ENCODE peak calls at places on chromosomes 6 and 20, in ten cellular contexts. Y is neural progenitor cell, N is MCF 10A, R is uterus, K is GM12864, A is A549, P is cardiac fibroblast, H is neural crest cell, S is omental fat pad, F is AG04449. L is an unnamed sample.

GRCh38 chr20:11229772-11230171 is 556.0 kb upstream of the JAG1 start:
- DNase-seq in Y (peak), N (peak), R (peak), K (no peak), A (peak), P (peak), H (no peak), S (no peak), F (peak), L (peak)

GRCh38 chr6:22828179-22829062 is 259.1 kb downstream of the HDGFL1 start:
- DNase-seq in Y (peak), N (peak), R (no peak), K (no peak), A (peak), P (peak), H (peak), S (no peak), F (peak), L (peak)

GRCh38 chr6:3046295-3046694 is 22.0 kb upstream of the RIPK1 start:
- DNase-seq in Y (no peak), N (no peak), R (no peak), K (no peak), A (no peak), P (no peak), H (no peak), S (no peak), F (no peak), L (no peak)

GRCh38 chr6:151118453-151119123 is 121.2 kb upstream of the AKAP12 start:
- DNase-seq in Y (no peak), N (no peak), R (no peak), K (no peak), A (no peak), P (no peak), H (no peak), S (no peak), F (no peak), L (no peak)

GRCh38 chr6:167827588-167828324 is 1.0 kb downstream of the AFDN start:
- DNase-seq in Y (peak), N (peak), R (peak), K (no peak), A (peak), P (peak), H (peak), S (no peak), F (no peak), L (no peak)

GRCh38 chr6:51793393-51793792 is 294.0 kb downstream of the PKHD1 start:
- DNase-seq in Y (no peak), N (no peak), R (no peak), K (no peak), A (no peak), P (no peak), H (no peak), S (no peak), F (no peak), L (no peak)

GRCh38 chr6:77502966-77503365 is 39.7 kb upstream of the HTR1B start:
- DNase-seq in Y (no peak), N (peak), R (no peak), K (no peak), A (no peak), P (peak), H (no peak), S (no peak), F (no peak), L (no peak)

GRCh38 chr20:38256021-38256420 is 4.5 kb downstream of the KIAA1755 start:
- DNase-seq in Y (no peak), N (no peak), R (no peak), K (no peak), A (no peak), P (no peak), H (no peak), S (no peak), F (no peak), L (no peak)

GRCh38 chr20:5156670-5157448 is 30.1 kb downstream of the CDS2 start:
- DNase-seq in Y (no peak), N (peak), R (no peak), K (no peak), A (peak), P (peak), H (no peak), S (no peak), F (no peak), L (peak)

GRCh38 chr20:36145877-36146707 is 8.4 kb upstream of the EPB41L1 start:
- DNase-seq in Y (no peak), N (no peak), R (no peak), K (no peak), A (no peak), P (no peak), H (no peak), S (no peak), F (no peak), L (no peak)

GRCh38 chr20:17696287-17696686 is 3.5 kb upstream of the BANF2 start:
- DNase-seq in Y (no peak), N (no peak), R (no peak), K (no peak), A (no peak), P (no peak), H (no peak), S (no peak), F (no peak), L (no peak)

GRCh38 chr6:43942011-43942442 is 172.0 kb downstream of the VEGFA start:
- DNase-seq in Y (no peak), N (no peak), R (peak), K (no peak), A (no peak), P (no peak), H (no peak), S (no peak), F (no peak), L (no peak)

GRCh38 chr20:63153254-63154221 is 62.4 kb downstream of the YTHDF1 start:
- DNase-seq in Y (no peak), N (no peak), R (no peak), K (no peak), A (no peak), P (no peak), H (no peak), S (no peak), F (no peak), L (no peak)

GRCh38 chr6:56965126-56965525 is 10.2 kb downstream of the BEND6 start:
- DNase-seq in Y (no peak), N (no peak), R (no peak), K (no peak), A (no peak), P (no peak), H (no peak), S (no peak), F (no peak), L (no peak)

GRCh38 chr6:134822920-134823430 is 126.9 kb downstream of the ALDH8A1 start:
- DNase-seq in Y (peak), N (peak), R (peak), K (peak), A (peak), P (peak), H (peak), S (no peak), F (no peak), L (peak)

GRCh38 chr6:155177369-155177961 is 86.3 kb upstream of the CLDN20 start:
- DNase-seq in Y (peak), N (peak), R (no peak), K (peak), A (peak), P (peak), H (peak), S (no peak), F (no peak), L (no peak)

GRCh38 chr6:111355156-111355555 is 127.9 kb downstream of the REV3L start:
- DNase-seq in Y (no peak), N (no peak), R (no peak), K (no peak), A (no peak), P (no peak), H (no peak), S (no peak), F (no peak), L (no peak)

GRCh38 chr6:44395501-44395900 is 8.0 kb downstream of the CDC5L start:
- DNase-seq in Y (no peak), N (no peak), R (no peak), K (no peak), A (no peak), P (no peak), H (no peak), S (no peak), F (no peak), L (no peak)

GRCh38 chr6:15996030-15996429 is 132.9 kb upstream of the MYLIP start:
- DNase-seq in Y (no peak), N (no peak), R (no peak), K (no peak), A (no peak), P (no peak), H (no peak), S (no peak), F (no peak), L (no peak)

GRCh38 chr6:84551797-84552196 is 212.6 kb downstream of the TBX18 start:
- DNase-seq in Y (no peak), N (no peak), R (no peak), K (no peak), A (no peak), P (no peak), H (no peak), S (no peak), F (no peak), L (no peak)

GRCh38 chr6:13535306-13535705 is 39.1 kb upstream of the SIRT5 start:
- DNase-seq in Y (no peak), N (no peak), R (no peak), K (no peak), A (no peak), P (no peak), H (no peak), S (no peak), F (no peak), L (no peak)

GRCh38 chr6:34985236-34985635 is 96.2 kb downstream of the ANKS1A start:
- DNase-seq in Y (no peak), N (no peak), R (no peak), K (no peak), A (no peak), P (no peak), H (no peak), S (no peak), F (no peak), L (no peak)
- TF ChIP-seq CTCF in Y (no peak), N (no peak), R (no peak), K (no peak), A (no peak), P (no peak), H (no peak), S (no peak), F (no peak), L (no peak)

GRCh38 chr20:53291548-53291947 is 302.1 kb downstream of the ZNF217 start:
- DNase-seq in Y (peak), N (peak), R (no peak), K (no peak), A (no peak), P (no peak), H (peak), S (no peak), F (no peak), L (no peak)
- TF ChIP-seq CTCF in Y (peak), N (no peak), R (no peak), K (peak), A (no peak), P (no peak), H (peak), S (no peak), F (no peak), L (peak)

GRCh38 chr20:24589845-24590192 is 120.4 kb downstream of the SYNDIG1 start:
- DNase-seq in Y (no peak), N (no peak), R (no peak), K (no peak), A (no peak), P (no peak), H (no peak), S (no peak), F (no peak), L (no peak)
- TF ChIP-seq CTCF in Y (no peak), N (no peak), R (no peak), K (no peak), A (no peak), P (no peak), H (no peak), S (no peak), F (no peak), L (no peak)

DNA sequence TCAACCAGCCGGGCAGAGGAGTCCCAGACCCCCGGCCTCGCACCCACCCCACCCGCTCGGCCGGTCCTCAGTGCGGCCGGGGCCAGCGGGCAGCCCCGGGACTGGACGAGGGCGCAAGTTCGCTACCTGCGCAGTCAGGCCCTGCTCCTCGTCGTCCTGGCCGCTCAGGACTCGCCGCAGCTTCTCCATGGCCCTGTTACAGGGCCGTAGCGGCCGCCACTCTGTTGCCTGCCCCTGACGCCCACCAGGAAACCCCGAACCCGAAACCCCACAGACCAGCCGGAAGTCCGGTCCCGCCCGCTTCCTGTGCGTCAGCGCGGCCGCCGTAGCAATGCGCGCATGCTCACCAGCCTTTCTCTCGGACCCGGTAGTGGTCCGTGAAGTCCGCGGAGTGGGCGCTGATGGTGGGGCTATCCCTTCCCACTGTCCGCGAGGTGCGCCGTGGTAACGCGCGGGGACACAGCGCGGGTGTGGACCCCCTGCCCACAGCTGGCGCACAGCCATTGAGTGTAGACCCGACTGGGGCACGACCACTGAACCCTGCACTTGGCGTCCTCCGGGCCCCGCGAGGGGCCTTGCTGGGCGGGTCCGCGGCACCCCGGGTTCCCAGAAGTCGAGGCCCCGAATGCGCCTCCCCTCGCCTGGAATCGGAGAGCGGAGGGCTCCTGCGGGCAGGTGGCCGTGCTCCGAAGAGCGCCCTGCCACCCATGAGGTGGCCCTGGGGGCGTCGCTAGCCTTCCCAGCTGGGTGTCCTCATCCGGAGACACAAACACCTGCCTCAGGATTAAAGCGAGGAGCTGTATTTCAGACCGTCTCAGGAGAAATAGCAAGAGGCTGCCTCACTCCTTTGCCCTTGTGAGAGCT is at the start of gene SFT2D1:
- DNase-seq in Y (peak), N (peak), R (peak), K (peak), A (peak), P (peak), H (peak), S (peak), F (peak), L (peak)
- TF ChIP-seq CTCF in Y (no peak), N (no peak), R (peak), K (no peak), A (no peak), P (no peak), H (no peak), S (no peak), F (no peak), L (no peak)

DNA sequence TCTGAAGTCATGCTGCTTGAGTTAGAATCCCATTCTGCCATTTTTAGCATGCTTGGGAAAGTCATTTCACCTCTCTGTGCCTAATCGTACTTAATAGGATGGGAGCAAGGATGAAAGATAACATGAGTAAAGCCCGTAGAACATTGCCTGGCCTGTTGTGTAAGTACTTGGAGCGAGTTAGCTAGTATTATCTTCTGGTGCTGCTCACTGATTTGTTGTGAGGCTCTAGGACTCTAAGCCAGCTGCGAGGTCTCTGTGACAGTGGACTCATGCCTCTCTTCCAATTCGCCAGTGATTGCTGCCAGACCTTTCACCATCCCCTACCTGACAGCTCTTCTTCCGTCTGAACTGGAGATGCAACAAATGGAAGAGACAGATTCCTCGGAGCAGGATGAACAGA is 17.8 kb downstream of the TAF8 start:
- DNase-seq in Y (no peak), N (no peak), R (no peak), K (no peak), A (no peak), P (no peak), H (no peak), S (no peak), F (no peak), L (no peak)
- TF ChIP-seq CTCF in Y (no peak), N (no peak), R (no peak), K (no peak), A (no peak), P (no peak), H (no peak), S (no peak), F (no peak), L (no peak)

GRCh38 chr20:1964659-1965405 is 29.0 kb downstream of the PDYN start:
- DNase-seq in Y (peak), N (no peak), R (no peak), K (no peak), A (no peak), P (no peak), H (no peak), S (no peak), F (no peak), L (no peak)
- TF ChIP-seq CTCF in Y (peak), N (no peak), R (no peak), K (peak), A (no peak), P (peak), H (no peak), S (no peak), F (peak), L (no peak)

DNA sequence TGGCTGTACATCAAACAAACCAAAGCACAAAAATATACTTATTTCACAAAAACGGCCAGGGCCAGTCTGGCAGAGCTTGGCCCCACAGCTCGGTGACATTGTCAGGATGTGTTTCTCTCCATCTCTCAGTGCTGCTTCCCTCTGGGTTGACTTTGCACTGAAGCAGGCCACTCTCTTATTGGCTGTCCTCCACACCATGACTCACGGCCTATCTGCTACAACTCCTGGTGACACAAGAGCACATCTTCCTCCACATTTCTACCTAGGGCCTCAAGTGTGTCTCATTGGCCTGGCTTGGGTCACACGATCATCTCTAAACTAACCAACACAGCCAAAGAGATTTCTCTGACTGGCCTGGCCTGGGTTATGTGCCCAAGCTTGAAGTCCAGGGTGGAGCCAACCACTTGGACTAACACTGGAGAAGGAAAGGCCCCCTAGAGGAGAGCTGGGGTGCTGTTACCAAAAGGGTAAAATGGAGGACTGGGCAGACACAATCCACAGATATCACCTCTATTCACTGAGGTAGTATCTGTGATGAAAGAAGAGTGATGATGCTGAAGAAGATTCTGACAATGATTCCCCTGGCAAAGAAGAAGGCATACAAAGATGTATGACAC is 159.8 kb upstream of the TSHZ2 start:
- DNase-seq in Y (no peak), N (no peak), R (no peak), K (no peak), A (peak), P (no peak), H (no peak), S (no peak), F (no peak), L (no peak)
- TF ChIP-seq CTCF in Y (peak), N (no peak), R (no peak), K (peak), A (no peak), P (no peak), H (peak), S (no peak), F (no peak), L (no peak)

GRCh38 chr20:49907405-49908257 is 7.7 kb downstream of the SPATA2 start:
- DNase-seq in Y (no peak), N (no peak), R (no peak), K (no peak), A (no peak), P (no peak), H (no peak), S (no peak), F (no peak), L (no peak)

GRCh38 chr20:49908258-49908565 is 7.1 kb downstream of the SPATA2 start:
- DNase-seq in Y (no peak), N (no peak), R (no peak), K (no peak), A (no peak), P (no peak), H (no peak), S (no peak), F (no peak), L (no peak)

GRCh38 chr20:49910340-49910706 is 5.0 kb downstream of the SPATA2 start:
- DNase-seq in Y (no peak), N (no peak), R (no peak), K (no peak), A (no peak), P (no peak), H (no peak), S (no peak), F (no peak), L (no peak)

GRCh38 chr20:49906615-49907154 is 8.6 kb downstream of the SPATA2 start:
- DNase-seq in Y (no peak), N (no peak), R (no peak), K (no peak), A (no peak), P (no peak), H (no peak), S (no peak), F (no peak), L (no peak)

GRCh38 chr20:49909499-49910339 is 5.6 kb downstream of the SPATA2 start:
- DNase-seq in Y (peak), N (no peak), R (no peak), K (no peak), A (no peak), P (no peak), H (no peak), S (no peak), F (no peak), L (no peak)
- TF ChIP-seq CTCF in Y (peak), N (no peak), R (peak), K (peak), A (no peak), P (peak), H (peak), S (no peak), F (no peak), L (no peak)

L was measured in Panc1.